ENCODE peak calls at places on chromosome X, in seven cellular contexts. Y, I, C, H, O, B and Q are unnamed samples.

GRCh38 chrX:13360146-13360545 is 40.3 kb upstream of the ATXN3L start:
- DNase-seq in B (no peak), Y (no peak), O (no peak), I (no peak), H (no peak), C (no peak), Q (no peak)

GRCh38 chrX:100812216-100813158 is 7.7 kb upstream of the CSTF2 start:
- DNase-seq in B (peak), O (no peak), C (no peak), I (no peak), H (peak), Y (no peak), Q (no peak)

GRCh38 chrX:54029543-54030143 is 14.6 kb downstream of the PHF8 start:
- DNase-seq in O (no peak), I (no peak), C (no peak), H (no peak), Y (no peak), B (no peak), Q (no peak)

GRCh38 chrX:72142094-72142843 is 10.6 kb upstream of the RTL5 start:
- DNase-seq in Y (no peak), I (peak), O (no peak), C (no peak), B (no peak), H (no peak), Q (no peak)

GRCh38 chrX:10633722-10634121 is 13.3 kb upstream of the MID1 start:
- DNase-seq in H (no peak), C (peak), I (no peak), O (peak), Y (peak), B (peak), Q (no peak)

GRCh38 chrX:134849390-134849789 is 141.4 kb upstream of the SMIM10 start:
- DNase-seq in I (no peak), Y (peak), B (no peak), O (no peak), H (no peak), C (peak), Q (no peak)

GRCh38 chrX:24643116-24643515 is 4.0 kb downstream of the PCYT1B start:
- DNase-seq in O (no peak), H (no peak), B (peak), Y (peak), I (no peak), C (no peak), Q (no peak)

GRCh38 chrX:36927712-36928111 is 80.5 kb upstream of the FAM47C start:
- DNase-seq in I (no peak), C (no peak), H (no peak), B (no peak), O (no peak), Y (no peak), Q (no peak)

GRCh38 chrX:110103344-110103743 is 100.4 kb downstream of the TMEM164 start:
- DNase-seq in I (no peak), Y (no peak), O (no peak), C (no peak), H (no peak), B (peak), Q (no peak)

GRCh38 chrX:118554511-118554910 is 58.9 kb downstream of the DOCK11 start:
- DNase-seq in I (no peak), C (no peak), O (no peak), Y (no peak), B (no peak), H (no peak), Q (no peak)

GRCh38 chrX:1453951-1454785 is 1.5 kb upstream of the ASMTL start:
- DNase-seq in O (peak), H (peak), Y (peak), I (peak), B (peak), C (peak), Q (peak)

GRCh38 chrX:132270699-132271098 is 51.5 kb upstream of the RAP2C start:
- DNase-seq in Y (peak), B (no peak), I (no peak), C (peak), O (peak), H (no peak), Q (no peak)

GRCh38 chrX:6981718-6982406 is 165.7 kb upstream of the STS start:
- DNase-seq in B (no peak), Y (no peak), H (no peak), O (no peak), C (no peak), I (no peak), Q (no peak)

GRCh38 chrX:73525928-73526690 is 36.9 kb upstream of the CHIC1 start:
- DNase-seq in Y (no peak), B (peak), C (no peak), H (peak), I (no peak), O (no peak), Q (no peak)

GRCh38 chrX:84046403-84046984 is 141.5 kb downstream of the RPS6KA6 start:
- DNase-seq in C (peak), O (peak), I (peak), B (peak), H (peak), Y (peak), Q (peak)

GRCh38 chrX:116490091-116490490 is 27.3 kb upstream of the CT83 start:
- DNase-seq in O (no peak), Y (no peak), H (no peak), C (no peak), I (no peak), B (no peak), Q (no peak)

GRCh38 chrX:47662144-47662657 is 3.2 kb upstream of the UXT start:
- DNase-seq in C (peak), O (peak), H (no peak), B (peak), I (no peak), Y (peak), Q (no peak)

GRCh38 chrX:118562574-118563164 is 67.1 kb downstream of the DOCK11 start:
- DNase-seq in C (no peak), B (no peak), O (no peak), I (no peak), Y (peak), H (no peak), Q (no peak)

GRCh38 chrX:72568406-72569092 is 4.1 kb downstream of the HDAC8 start:
- DNase-seq in Y (no peak), I (no peak), C (peak), B (no peak), H (no peak), O (no peak), Q (no peak)

GRCh38 chrX:11412715-11413623 is 119.8 kb downstream of the AMELX start:
- DNase-seq in I (no peak), Y (no peak), C (no peak), H (no peak), B (no peak), O (no peak), Q (no peak)

GRCh38 chrX:136692271-136692670 is 44.3 kb downstream of the CD40LG start:
- DNase-seq in B (no peak), Y (no peak), C (no peak), I (no peak), H (no peak), O (no peak), Q (no peak)

GRCh38 chrX:136694491-136695087 is 46.6 kb downstream of the CD40LG start:
- DNase-seq in O (no peak), Y (peak), H (peak), I (peak), B (peak), C (peak), Q (no peak)

GRCh38 chrX:136691028-136691809 is 43.3 kb downstream of the CD40LG start:
- DNase-seq in Y (no peak), H (no peak), O (peak), B (no peak), I (no peak), C (peak), Q (no peak)

GRCh38 chrX:136687457-136687856 is 39.5 kb downstream of the CD40LG start:
- DNase-seq in I (no peak), H (no peak), Y (no peak), O (no peak), B (no peak), C (no peak), Q (no peak)

GRCh38 chrX:136689441-136689840 is 41.5 kb downstream of the CD40LG start:
- DNase-seq in I (peak), Y (peak), H (no peak), B (peak), C (peak), O (no peak), Q (no peak)
- H3K4ac ChIP-seq in I (no peak), Y (no peak), H (no peak), B (no peak), C (no peak), O (no peak), Q (no peak)

GRCh38 chrX:104008831-104009230 is 4.7 kb downstream of the H2BW1 start:
- DNase-seq in C (no peak), O (peak), H (no peak), I (no peak), Y (no peak), B (no peak), Q (no peak)
- H3K4ac ChIP-seq in C (no peak), O (no peak), H (no peak), I (no peak), Y (no peak), B (no peak), Q (no peak)

GRCh38 chrX:107470971-107471370 is 21.5 kb downstream of the FRMPD3 start:
- DNase-seq in I (no peak), H (peak), O (no peak), C (no peak), Y (no peak), B (no peak), Q (no peak)
- H3K4ac ChIP-seq in I (no peak), H (no peak), O (no peak), C (no peak), Y (no peak), B (no peak), Q (no peak)

GRCh38 chrX:136819026-136819425 is 38.3 kb upstream of the ARHGEF6 start:
- DNase-seq in I (no peak), H (no peak), B (no peak), O (no peak), Y (no peak), C (no peak), Q (no peak)

GRCh38 chrX:136822337-136823095 is 41.8 kb upstream of the ARHGEF6 start:
- DNase-seq in O (no peak), I (no peak), H (no peak), B (no peak), C (no peak), Y (peak), Q (no peak)

GRCh38 chrX:136828830-136829229 is 48.1 kb upstream of the ARHGEF6 start:
- DNase-seq in Y (no peak), O (no peak), C (no peak), B (no peak), H (no peak), I (no peak), Q (no peak)

GRCh38 chrX:136823175-136823574 is 42.4 kb upstream of the ARHGEF6 start:
- DNase-seq in I (no peak), H (no peak), B (no peak), C (peak), O (no peak), Y (no peak), Q (no peak)
- H3K4ac ChIP-seq in I (no peak), H (no peak), B (no peak), C (no peak), O (no peak), Y (no peak), Q (no peak)

GRCh38 chrX:68698955-68699354 is 51.5 kb downstream of the STARD8 start:
- DNase-seq in I (no peak), Y (no peak), C (no peak), B (peak), H (no peak), O (no peak), Q (no peak)
- H3K4ac ChIP-seq in I (no peak), Y (no peak), C (no peak), B (no peak), H (no peak), O (no peak), Q (no peak)